ENCODE peak calls at places on chromosome 18, in seven cellular contexts. V, M, X, F, J, N and B are unnamed samples.

GRCh38 chr18:8889479-8889878 is 184.1 kb downstream of the MTCL1 start:
- DNase-seq in V (no peak), F (no peak), N (peak), M (no peak), X (no peak), J (no peak), B (no peak)

GRCh38 chr18:46084431-46084830 is 12.4 kb upstream of the PSTPIP2 start:
- DNase-seq in N (no peak), F (no peak), M (no peak), X (no peak), V (no peak), J (no peak), B (no peak)

GRCh38 chr18:62539284-62540168 is 16.7 kb downstream of the ZCCHC2 start:
- DNase-seq in N (no peak), X (peak), M (no peak), V (no peak), J (no peak), F (no peak), B (no peak)

GRCh38 chr18:8623549-8624106 is 14.4 kb downstream of the RAB12 start:
- DNase-seq in X (no peak), F (no peak), N (no peak), M (peak), V (no peak), J (no peak), B (no peak)

GRCh38 chr18:22221350-22221749 is 52.0 kb downstream of the GATA6 start:
- DNase-seq in J (no peak), M (no peak), X (no peak), N (no peak), V (no peak), F (no peak), B (no peak)

GRCh38 chr18:77161954-77162353 is 29.4 kb upstream of the MBP start:
- DNase-seq in V (no peak), N (no peak), F (no peak), M (no peak), X (peak), J (no peak), B (no peak)

GRCh38 chr18:58095251-58095650 is 51.2 kb downstream of the NEDD4L start:
- DNase-seq in V (peak), J (no peak), F (no peak), N (no peak), M (no peak), X (no peak), B (no peak)

GRCh38 chr18:22694954-22695353 is 238.2 kb upstream of the RBBP8 start:
- DNase-seq in F (peak), M (peak), X (peak), J (no peak), V (no peak), N (peak), B (no peak)

GRCh38 chr18:11888726-11889125 is 19.4 kb downstream of the MPPE1 start:
- DNase-seq in V (no peak), M (no peak), J (no peak), F (no peak), X (no peak), N (no peak), B (no peak)

GRCh38 chr18:44518091-44518490 is 162.6 kb upstream of the SETBP1 start:
- DNase-seq in F (no peak), V (no peak), M (no peak), X (peak), J (no peak), N (no peak), B (no peak)

GRCh38 chr18:76943542-76944339 is 121.4 kb downstream of the ZNF236 start:
- DNase-seq in J (no peak), X (peak), V (no peak), F (no peak), M (peak), N (peak), B (no peak)

GRCh38 chr18:76404345-76404831 is 90.7 kb downstream of the ZNF516 start:
- DNase-seq in F (no peak), V (no peak), J (no peak), X (no peak), M (no peak), N (no peak), B (no peak)

GRCh38 chr18:13437801-13438506 is 219.4 kb downstream of the LDLRAD4 start:
- DNase-seq in M (no peak), N (no peak), X (no peak), V (no peak), F (no peak), J (no peak), B (no peak)

GRCh38 chr18:48540329-48541025 is 1.6 kb downstream of the CTIF start:
- DNase-seq in X (peak), J (peak), M (peak), F (peak), N (peak), V (peak), B (peak)

GRCh38 chr18:41378628-41379027 is 576.4 kb upstream of the PIK3C3 start:
- DNase-seq in V (peak), N (peak), M (no peak), J (no peak), X (peak), F (no peak), B (no peak)
- TF ChIP-seq CTCF in V (peak), N (peak), M (no peak), J (peak), X (peak), F (no peak), B (no peak)

DNA sequence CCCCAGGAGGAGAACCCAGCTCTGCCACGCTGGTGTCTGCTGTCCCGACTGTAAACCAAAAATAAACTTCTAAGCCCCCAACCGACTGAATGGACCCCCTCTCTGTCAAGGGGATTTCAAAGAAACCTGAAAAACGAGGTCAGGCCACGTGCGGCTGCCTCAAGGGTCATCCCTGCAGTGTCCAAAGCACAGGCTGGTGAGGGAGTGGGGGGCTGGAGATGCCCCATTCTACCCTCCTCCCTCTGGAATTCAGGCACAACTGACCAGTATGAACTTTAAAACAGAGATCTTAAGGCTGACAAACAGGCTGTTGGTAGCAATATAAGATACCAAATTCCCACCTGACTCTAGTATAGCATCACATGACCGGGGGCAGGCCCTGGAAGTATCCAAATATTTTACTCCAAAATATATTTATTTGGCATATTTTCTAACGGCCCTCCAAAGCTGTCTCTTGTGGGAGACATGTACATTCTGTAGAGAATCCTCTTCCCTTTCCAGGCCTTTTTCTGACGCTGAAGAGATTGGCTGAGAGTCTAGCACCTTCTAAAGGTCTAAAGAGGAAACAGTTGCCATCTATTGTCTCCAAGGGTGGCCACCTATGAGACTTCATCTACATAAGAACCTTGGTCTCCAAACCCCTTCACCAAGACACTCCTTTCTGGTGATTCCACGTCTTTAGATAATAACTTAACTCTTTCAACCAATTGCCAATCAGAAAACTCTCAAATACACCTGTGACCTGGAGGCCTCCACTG is 40.4 kb upstream of the CTDP1 start:
- DNase-seq in F (no peak), J (no peak), N (no peak), X (no peak), M (no peak), V (no peak), B (no peak)
- TF ChIP-seq CTCF in F (no peak), J (no peak), N (no peak), X (no peak), M (no peak), V (no peak), B (no peak)

GRCh38 chr18:36650206-36650605 is 178.6 kb downstream of the TPGS2 start:
- DNase-seq in J (no peak), M (no peak), F (no peak), V (no peak), N (no peak), X (no peak), B (no peak)

GRCh38 chr18:36649205-36649604 is 179.6 kb downstream of the TPGS2 start:
- DNase-seq in F (no peak), M (no peak), J (no peak), X (no peak), N (no peak), V (no peak), B (no peak)

GRCh38 chr18:36650906-36651305 is 177.9 kb downstream of the TPGS2 start:
- DNase-seq in M (no peak), F (no peak), J (no peak), N (no peak), X (no peak), V (no peak), B (no peak)

GRCh38 chr18:36652503-36652902 is 176.3 kb downstream of the TPGS2 start:
- DNase-seq in V (no peak), F (no peak), N (no peak), X (no peak), J (no peak), M (no peak), B (no peak)

DNA sequence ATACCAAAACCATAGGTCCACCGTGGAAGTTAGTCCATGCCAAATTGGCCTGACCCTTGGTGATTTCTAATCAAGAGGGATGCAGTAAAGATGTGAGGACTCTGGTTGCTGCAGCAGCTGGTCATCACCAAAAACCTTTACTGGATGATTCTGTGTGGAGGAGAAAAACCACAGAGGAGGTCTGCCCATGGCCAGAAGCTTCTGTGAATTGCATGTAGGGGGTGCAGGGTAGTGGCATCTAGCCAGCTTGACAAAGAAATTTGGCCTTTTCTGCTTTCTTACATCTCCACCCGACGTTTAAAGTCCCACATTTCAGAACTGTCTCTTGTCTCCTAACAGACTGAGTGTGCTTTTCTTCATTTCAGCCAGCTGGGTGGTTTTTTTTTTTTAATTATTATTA is 180.0 kb downstream of the TPGS2 start:
- DNase-seq in V (no peak), J (no peak), F (no peak), M (no peak), X (no peak), N (no peak), B (no peak)
- TF ChIP-seq CTCF in V (no peak), J (no peak), F (no peak), M (no peak), X (no peak), N (no peak), B (no peak)

GRCh38 chr18:73661457-73661856 is 486.2 kb downstream of the FBXO15 start:
- DNase-seq in M (no peak), J (no peak), V (no peak), X (no peak), F (no peak), N (no peak), B (no peak)
- TF ChIP-seq CTCF in M (no peak), J (no peak), V (no peak), X (no peak), F (no peak), N (no peak), B (no peak)

DNA sequence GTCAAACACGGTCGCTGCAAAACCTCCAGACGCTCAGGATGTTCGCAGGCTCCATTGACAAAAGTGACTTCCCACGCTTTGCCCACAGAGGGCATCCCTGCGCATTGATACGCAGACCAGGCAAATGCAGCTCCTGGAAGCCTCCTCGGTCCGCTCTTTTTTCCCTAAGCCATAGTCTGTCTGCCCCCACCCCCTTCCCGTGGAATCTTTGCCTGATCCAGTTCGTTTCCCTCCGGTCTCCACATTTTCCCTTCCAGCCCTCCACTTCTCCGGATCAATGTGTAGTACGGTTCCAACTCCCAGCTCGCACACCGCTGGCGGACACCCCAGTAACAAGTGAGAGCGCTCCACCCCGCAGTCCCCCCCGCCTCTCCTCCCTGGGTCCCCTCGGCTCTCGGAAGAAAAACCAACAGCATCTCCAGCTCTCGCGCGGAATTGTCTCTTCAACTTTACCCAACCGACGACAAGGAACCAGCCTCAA is at the start of gene DCC:
- DNase-seq in M (peak), F (no peak), X (peak), N (peak), J (peak), V (peak), B (no peak)
- TF ChIP-seq CTCF in M (no peak), F (peak), X (peak), N (peak), J (peak), V (peak), B (no peak)

DNA sequence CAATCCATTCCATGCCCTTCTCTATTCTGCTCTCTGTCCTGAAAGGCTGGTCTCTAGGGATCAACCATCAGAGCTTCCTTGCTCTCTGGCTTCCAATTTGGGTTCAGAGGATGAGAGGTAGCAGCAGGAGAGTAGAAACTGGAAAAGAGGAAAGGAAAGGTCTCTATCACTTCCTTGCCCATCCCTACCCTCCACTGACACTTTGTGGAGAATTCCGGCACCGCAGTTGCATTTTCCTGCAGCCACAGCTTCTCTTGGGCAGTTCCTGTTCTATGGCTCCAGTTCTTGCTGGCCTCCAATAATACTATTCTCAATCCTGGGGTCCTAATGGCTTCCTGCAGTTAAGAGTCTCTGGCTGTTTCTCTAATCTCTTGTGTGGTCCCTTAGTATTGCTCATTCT is 13.3 kb upstream of the IMPACT start:
- DNase-seq in N (no peak), F (no peak), X (no peak), J (no peak), M (no peak), V (peak), B (no peak)
- TF ChIP-seq CTCF in N (peak), F (no peak), X (peak), J (no peak), M (peak), V (peak), B (no peak)

DNA sequence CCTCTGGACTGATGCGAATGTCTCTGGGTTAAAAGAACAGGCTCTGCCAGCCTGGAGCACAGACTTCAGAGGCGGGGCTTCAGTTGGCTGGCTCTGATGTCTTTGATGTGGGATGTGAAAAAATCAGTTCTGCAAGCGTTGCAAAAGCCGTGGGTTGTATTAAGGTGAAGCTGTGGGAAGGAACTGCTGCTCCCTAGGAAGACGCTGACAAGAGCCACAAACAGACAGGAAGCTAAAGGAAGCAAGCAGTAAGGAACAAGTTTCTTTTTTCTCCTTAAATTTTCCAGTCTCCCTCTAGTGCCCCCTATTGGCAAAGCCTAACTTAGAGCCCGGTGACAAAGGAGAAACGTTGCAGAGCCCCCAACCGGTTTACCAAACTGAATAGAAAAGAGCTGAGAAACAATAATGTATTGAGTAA is 239.0 kb downstream of the CCDC178 start:
- DNase-seq in V (peak), N (peak), M (no peak), J (no peak), F (no peak), X (peak), B (no peak)
- TF ChIP-seq CTCF in V (peak), N (peak), M (no peak), J (peak), F (no peak), X (peak), B (no peak)